ENCODE peak calls at places on chromosome 13, in five cellular contexts. Q, C, A, X and J are unnamed samples.
A peak's percentile ranks its signal among the peaks of the same experiment; 100 is the strongest.

GRCh38 chr13:113927661-113928581 is 46.0 kb downstream of the C13orf46 start:
- DNase-seq in C (no peak), A (no peak), X (peak; percentile 89), Q (no peak), J (peak; percentile 71)

GRCh38 chr13:51760592-51760991 is 43.4 kb downstream of the DHRS12 start:
- DNase-seq in C (no peak), X (no peak), Q (no peak), A (no peak), J (no peak)

GRCh38 chr13:113934576-113934975 is 39.3 kb downstream of the C13orf46 start:
- DNase-seq in C (no peak), Q (no peak), X (no peak), A (no peak), J (no peak)

GRCh38 chr13:81153478-81153877 is 812.6 kb upstream of the SPRY2 start:
- DNase-seq in C (no peak), X (no peak), A (no peak), Q (no peak), J (no peak)

GRCh38 chr13:74730556-74731331 is 596.5 kb upstream of the KLF12 start:
- DNase-seq in X (no peak), C (no peak), A (no peak), Q (no peak), J (no peak)

GRCh38 chr13:112066624-112067004 is 335 bp upstream of the SOX1 start:
- DNase-seq in Q (peak; percentile 94), A (no peak), C (peak; percentile 31), X (peak; percentile 58), J (no peak)

GRCh38 chr13:64758520-64758919 is 2471.6 kb downstream of the PCDH9 start:
- DNase-seq in C (no peak), A (no peak), X (peak; percentile 7), Q (no peak), J (peak; percentile 3)

GRCh38 chr13:103140001-103140671 is 73.9 kb upstream of the SLC10A2 start:
- DNase-seq in A (no peak), Q (no peak), X (peak; percentile 2), C (no peak), J (peak; percentile 13)

GRCh38 chr13:70218618-70219017 is 110.4 kb upstream of the KLHL1 start:
- DNase-seq in C (no peak), X (no peak), Q (no peak), A (no peak), J (no peak)

GRCh38 chr13:42369071-42369795 is 97.3 kb downstream of the AKAP11 start:
- DNase-seq in X (no peak), C (no peak), Q (no peak), A (no peak), J (no peak)

GRCh38 chr13:101661839-101662238 is 209.4 kb downstream of the ITGBL1 start:
- DNase-seq in X (no peak), A (no peak), Q (peak; percentile 79), C (no peak), J (no peak)

GRCh38 chr13:112734696-112735547 is 45.1 kb downstream of the ATP11A start:
- DNase-seq in Q (no peak), A (no peak), C (no peak), X (no peak), J (no peak)

GRCh38 chr13:39599842-39600241 is 3.2 kb downstream of the LHFPL6 start:
- DNase-seq in X (peak; percentile 21), C (no peak), Q (no peak), A (no peak), J (no peak)

GRCh38 chr13:51776179-51776578 is 27.8 kb downstream of the DHRS12 start:
- DNase-seq in C (no peak), A (no peak), Q (no peak), X (no peak), J (no peak)

GRCh38 chr13:99587893-99588606 is 86.8 kb downstream of the TM9SF2 start:
- DNase-seq in Q (no peak), A (no peak), C (no peak), X (no peak), J (no peak)

GRCh38 chr13:50463662-50464061 is 379.8 kb downstream of the DLEU7 start:
- DNase-seq in X (no peak), Q (no peak), A (no peak), C (no peak), J (no peak)

GRCh38 chr13:113245858-113246791 is 36.7 kb downstream of the CUL4A start:
- DNase-seq in Q (no peak), A (no peak), X (no peak), C (no peak), J (peak; percentile 29)

GRCh38 chr13:21033224-21033855 is 28.0 kb downstream of the LATS2 start:
- DNase-seq in Q (no peak), A (peak; percentile 49), C (no peak), X (peak; percentile 62), J (no peak)

GRCh38 chr13:97367016-97367415 is 67.0 kb upstream of the RAP2A start:
- DNase-seq in Q (no peak), A (no peak), C (no peak), X (peak; percentile 71), J (peak; percentile 39)

GRCh38 chr13:30037766-30038165 is 187.3 kb upstream of the UBL3 start:
- DNase-seq in C (no peak), X (peak; percentile 70), A (no peak), Q (no peak), J (no peak)

GRCh38 chr13:109529964-109530363 is 256.4 kb downstream of the IRS2 start:
- DNase-seq in X (no peak), C (no peak), A (no peak), Q (no peak), J (no peak)

GRCh38 chr13:46577656-46578589 is 25.0 kb downstream of the LRCH1 start:
- DNase-seq in Q (no peak), A (no peak), C (no peak), X (no peak), J (no peak)

GRCh38 chr13:85806553-85807175 is 7.4 kb upstream of the SLITRK6 start:
- DNase-seq in X (peak; percentile 69), A (no peak), Q (peak; percentile 73), C (no peak), J (no peak)

GRCh38 chr13:24916464-24916863 is 152.5 kb downstream of the RNF17 start:
- DNase-seq in C (no peak), X (no peak), A (no peak), Q (no peak), J (no peak)

GRCh38 chr13:63198076-63198475 is 1782.4 kb upstream of the PCDH20 start:
- DNase-seq in A (no peak), C (no peak), X (no peak), Q (peak; percentile 72), J (no peak)

GRCh38 chr13:50006426-50007135 is 8.7 kb upstream of the KCNRG start:
- DNase-seq in C (no peak), Q (no peak), X (peak; percentile 36), A (no peak), J (no peak)